ENCODE peak calls at places on chromosomes 11 and 22, in six cellular contexts. D, Y, O, T, H and G are unnamed samples. For H3K9me3, the result is how much of the 10 kb centered on the place peaks cover.

GRCh38 chr11:93020248-93021088 is 51.0 kb downstream of the MTNR1B start:
- DNase-seq in D (no peak), Y (no peak), O (no peak), T (no peak), H (no peak), G (no peak)

GRCh38 chr11:43404836-43405479 is 46.2 kb downstream of the TTC17 start:
- DNase-seq in D (no peak), Y (no peak), O (no peak), T (no peak), H (no peak), G (no peak)

GRCh38 chr11:116993599-116993998 is 104.6 kb downstream of the SIK3 start:
- DNase-seq in D (no peak), Y (no peak), O (no peak), T (no peak), H (no peak), G (no peak)

GRCh38 chr11:113994077-113994954 is 19.4 kb downstream of the HTR3A start:
- DNase-seq in D (peak), Y (peak), O (peak), T (no peak), H (no peak), G (peak)

GRCh38 chr11:117944554-117944953 is 15.4 kb upstream of the TMPRSS13 start:
- DNase-seq in D (peak), Y (no peak), O (no peak), T (no peak), H (no peak), G (no peak)

GRCh38 chr11:62546244-62546936 is at the start of gene AHNAK:
- DNase-seq in D (peak), Y (no peak), O (peak), T (peak), H (peak), G (peak)

GRCh38 chr11:119795231-119795630 is 66.2 kb upstream of the NECTIN1 start:
- DNase-seq in D (no peak), Y (no peak), O (no peak), T (no peak), H (no peak), G (no peak)

GRCh38 chr11:9625728-9626127 is 38.1 kb upstream of the SWAP70 start:
- DNase-seq in D (no peak), Y (no peak), O (no peak), T (no peak), H (no peak), G (no peak)

GRCh38 chr11:66868726-66869291 is 11.9 kb downstream of the LRFN4 start:
- DNase-seq in D (peak), Y (no peak), O (peak), T (no peak), H (peak), G (peak)

GRCh38 chr11:72741429-72741833 is 10.8 kb downstream of the ARAP1 start:
- DNase-seq in D (peak), Y (no peak), O (peak), T (no peak), H (peak), G (no peak)

GRCh38 chr11:57493507-57494503 is 21.7 kb downstream of the SLC43A1 start:
- DNase-seq in D (peak), Y (peak), O (peak), T (peak), H (peak), G (peak)

GRCh38 chr11:61885784-61886580 is 5.4 kb downstream of the FADS3 start:
- DNase-seq in D (peak), Y (no peak), O (no peak), T (no peak), H (no peak), G (no peak)

GRCh38 chr11:58616594-58616993 is 5.9 kb upstream of the CNTF start:
- DNase-seq in D (no peak), Y (no peak), O (no peak), T (no peak), H (peak), G (no peak)

GRCh38 chr22:19103881-19104821 is 18.1 kb downstream of the DGCR2 start:
- DNase-seq in D (no peak), Y (no peak), O (no peak), T (no peak), H (peak), G (no peak)

GRCh38 chr11:76217653-76218160 is 11.4 kb upstream of the WNT11 start:
- DNase-seq in D (no peak), Y (no peak), O (no peak), T (no peak), H (no peak), G (no peak)

GRCh38 chr11:131228378-131228777 is 142.0 kb upstream of the NTM start:
- DNase-seq in D (no peak), Y (no peak), O (no peak), T (no peak), H (no peak), G (no peak)

GRCh38 chr11:5138256-5138655 is at the start of gene OR52A5:
- DNase-seq in D (no peak), Y (no peak), O (no peak), T (no peak), H (no peak), G (no peak)

GRCh38 chr11:133064152-133064877 is 468.0 kb downstream of the OPCML start:
- DNase-seq in D (peak), Y (no peak), O (peak), T (no peak), H (peak), G (no peak)

GRCh38 chr22:38029901-38030300 is 27.3 kb upstream of the PICK1 start:
- DNase-seq in D (no peak), Y (no peak), O (no peak), T (no peak), H (no peak), G (no peak)

GRCh38 chr11:77176996-77177395 is 49.0 kb downstream of the MYO7A start:
- DNase-seq in D (no peak), Y (no peak), O (no peak), T (no peak), H (no peak), G (no peak)

GRCh38 chr11:36071917-36072500 is 128.1 kb downstream of the LDLRAD3 start:
- DNase-seq in D (no peak), Y (no peak), O (no peak), T (no peak), H (no peak), G (no peak)

GRCh38 chr11:11534981-11535380 is 86.8 kb downstream of the GALNT18 start:
- DNase-seq in D (no peak), Y (no peak), O (no peak), T (no peak), H (no peak), G (no peak)

GRCh38 chr11:110432713-110433392 is 3.1 kb downstream of the FDX1 start:
- DNase-seq in D (no peak), Y (no peak), O (no peak), T (no peak), H (no peak), G (no peak)

GRCh38 chr11:130874396-130874795 is 41.9 kb downstream of the SNX19 start:
- DNase-seq in D (no peak), Y (no peak), O (no peak), T (no peak), H (no peak), G (no peak)

GRCh38 chr11:105181100-105181499 is 41.5 kb upstream of the CARD18 start:
- DNase-seq in D (no peak), Y (no peak), O (no peak), T (no peak), H (no peak), G (no peak)

GRCh38 chr11:70312401-70313357 is 42.2 kb downstream of the PPFIA1 start:
- DNase-seq in D (no peak), Y (no peak), O (peak), T (no peak), H (no peak), G (no peak)

GRCh38 chr11:64526795-64527194 is 64.2 kb upstream of the SLC22A12 start:
- DNase-seq in D (no peak), Y (no peak), O (no peak), T (no peak), H (no peak), G (no peak)

GRCh38 chr11:38927993-38928392 is 2330.0 kb upstream of the RAG2 start:
- DNase-seq in D (no peak), Y (no peak), O (no peak), T (no peak), H (no peak), G (no peak)

GRCh38 chr11:91664521-91664920 is 560.1 kb upstream of the FAT3 start:
- DNase-seq in D (no peak), Y (no peak), O (no peak), T (no peak), H (no peak), G (no peak)

GRCh38 chr11:1088927-1089737 is 14.5 kb downstream of the MUC2 start:
- DNase-seq in D (no peak), Y (no peak), O (no peak), T (no peak), H (peak), G (no peak)

GRCh38 chr11:1086171-1087102 is 11.8 kb downstream of the MUC2 start:
- DNase-seq in D (no peak), Y (no peak), O (no peak), T (no peak), H (peak), G (no peak)

GRCh38 chr11:1087961-1088926 is 13.6 kb downstream of the MUC2 start:
- DNase-seq in D (no peak), Y (no peak), O (peak), T (no peak), H (peak), G (no peak)

GRCh38 chr11:1085440-1086170 is 10.9 kb downstream of the MUC2 start:
- DNase-seq in D (no peak), Y (no peak), O (no peak), T (no peak), H (no peak), G (peak)

DNA sequence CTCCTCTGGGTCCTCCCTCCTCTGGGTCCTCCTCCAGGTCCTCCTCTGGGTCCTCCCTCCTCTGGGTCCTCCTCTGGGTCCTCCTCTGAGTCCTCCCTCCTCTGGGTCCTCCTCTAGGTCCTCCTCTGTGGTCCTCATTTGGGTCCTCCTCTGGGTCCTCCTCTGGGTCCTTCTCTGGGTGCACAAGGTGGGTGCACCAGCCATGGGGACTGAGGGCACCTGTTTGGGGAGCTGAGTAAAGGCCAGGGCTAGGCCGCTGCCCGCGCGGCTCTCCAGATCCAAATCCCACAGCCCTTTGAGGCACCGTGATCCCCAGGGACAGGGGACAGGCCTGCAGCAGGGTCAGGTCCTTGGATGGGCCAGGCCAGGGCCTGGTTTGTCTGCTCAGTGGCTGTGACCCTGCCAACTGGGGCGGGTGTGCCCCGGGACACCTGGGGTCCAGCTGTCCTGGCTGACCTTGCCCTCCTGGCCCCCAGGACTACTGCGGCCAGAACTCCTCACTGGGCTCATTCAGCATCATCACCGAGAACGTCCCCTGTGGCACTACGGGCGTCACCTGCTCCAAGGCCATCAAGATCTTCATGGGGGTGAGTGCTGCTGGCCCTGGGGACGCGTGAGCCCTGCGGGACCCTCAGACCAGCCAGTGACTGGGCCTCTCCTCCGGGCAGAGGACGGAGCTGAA is 12.7 kb downstream of the MUC2 start:
- DNase-seq in D (no peak), Y (no peak), O (no peak), T (no peak), H (no peak), G (no peak)
- H3K9me3 ChIP-seq in D (under half), Y (under half), O (under half), T (under half), H (under half), G (under half)

DNA sequence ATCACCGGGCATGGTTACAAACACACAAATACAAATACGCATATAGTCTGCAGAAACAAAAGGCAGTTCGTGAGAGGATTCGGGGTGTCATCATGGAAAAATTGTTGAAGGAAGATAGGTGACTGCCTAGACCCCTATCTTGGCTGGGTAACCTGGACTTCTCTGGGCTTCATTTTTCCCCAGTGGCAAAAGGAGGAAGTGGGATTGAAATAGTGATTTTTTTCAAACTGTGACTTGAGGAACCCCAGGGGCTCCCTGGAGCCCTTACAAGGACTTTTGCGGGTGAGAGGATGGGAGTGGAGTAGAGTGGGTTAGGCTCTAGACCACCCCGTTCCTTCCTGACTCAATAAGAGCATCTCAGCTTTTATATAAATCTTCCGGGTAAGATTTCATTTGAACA is 1.0 kb upstream of the ELF5 start:
- DNase-seq in D (no peak), Y (no peak), O (no peak), T (no peak), H (no peak), G (no peak)
- H3K27ac ChIP-seq in D (no peak), Y (no peak), O (no peak), T (no peak), H (no peak), G (no peak)

DNA sequence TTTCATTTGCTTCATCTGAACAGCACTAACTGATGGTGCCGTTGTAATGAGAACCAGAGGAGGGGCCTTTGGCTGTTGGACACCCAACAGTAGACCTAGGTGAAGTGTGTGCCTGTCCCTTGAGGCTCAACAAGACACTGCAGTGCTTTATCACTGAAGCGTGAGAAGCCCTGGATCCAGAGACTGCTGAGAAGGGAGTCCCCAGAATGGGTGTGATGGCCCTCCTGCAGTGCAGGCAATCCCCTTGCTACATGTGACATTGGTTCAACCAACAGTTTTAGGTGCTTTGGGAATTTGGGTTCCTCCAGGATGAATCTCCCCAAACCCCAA is 125.6 kb downstream of the BRD1 start:
- DNase-seq in D (no peak), Y (no peak), O (no peak), T (no peak), H (no peak), G (no peak)
- H3K9me3 ChIP-seq in D (under half), Y (under half), O (under half), T (under half), H (under half), G (under half)

GRCh38 chr11:3077174-3077839 is 20.1 kb upstream of the CARS1 start:
- DNase-seq in D (no peak), Y (no peak), O (no peak), T (no peak), H (no peak), G (no peak)

GRCh38 chr11:3074912-3075589 is 17.8 kb upstream of the CARS1 start:
- DNase-seq in D (no peak), Y (no peak), O (no peak), T (no peak), H (peak), G (no peak)

GRCh38 chr11:3077846-3078440 is 20.7 kb upstream of the CARS1 start:
- DNase-seq in D (no peak), Y (no peak), O (no peak), T (no peak), H (no peak), G (no peak)

GRCh38 chr11:3069425-3069824 is 12.2 kb upstream of the CARS1 start:
- DNase-seq in D (no peak), Y (no peak), O (no peak), T (no peak), H (no peak), G (no peak)

DNA sequence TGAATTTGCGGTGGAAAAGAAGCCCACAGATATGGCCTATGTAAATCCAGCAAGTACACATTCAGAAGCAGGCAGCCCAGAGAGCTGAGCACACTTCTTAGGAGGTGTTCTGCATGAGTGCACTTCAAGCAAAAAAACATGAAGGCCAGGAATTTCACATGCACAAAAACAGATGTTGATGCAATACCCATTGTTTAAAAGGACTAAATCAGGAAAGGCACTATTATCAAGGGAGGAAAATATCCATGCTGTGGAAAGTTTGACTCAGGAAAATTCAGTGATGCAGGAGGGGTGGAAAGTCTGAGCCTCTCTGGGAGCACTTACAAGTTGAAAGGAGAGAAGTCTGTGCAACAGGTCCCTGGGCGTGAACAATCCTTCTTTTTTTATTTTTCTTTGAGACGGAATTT is 15.8 kb upstream of the CARS1 start:
- DNase-seq in D (no peak), Y (no peak), O (no peak), T (no peak), H (no peak), G (no peak)
- H3K27ac ChIP-seq in D (no peak), Y (no peak), O (no peak), T (no peak), H (no peak), G (no peak)

GRCh38 chr22:25749420-25750169 is 7.6 kb downstream of the MYO18B start:
- DNase-seq in D (no peak), Y (no peak), O (no peak), T (no peak), H (no peak), G (no peak)

GRCh38 chr22:25750569-25751173 is 8.7 kb downstream of the MYO18B start:
- DNase-seq in D (no peak), Y (no peak), O (no peak), T (no peak), H (no peak), G (no peak)

GRCh38 chr22:25753252-25753651 is 11.3 kb downstream of the MYO18B start:
- DNase-seq in D (no peak), Y (no peak), O (no peak), T (no peak), H (no peak), G (no peak)

GRCh38 chr22:25752615-25753214 is 10.7 kb downstream of the MYO18B start:
- DNase-seq in D (no peak), Y (no peak), O (no peak), T (no peak), H (no peak), G (no peak)

DNA sequence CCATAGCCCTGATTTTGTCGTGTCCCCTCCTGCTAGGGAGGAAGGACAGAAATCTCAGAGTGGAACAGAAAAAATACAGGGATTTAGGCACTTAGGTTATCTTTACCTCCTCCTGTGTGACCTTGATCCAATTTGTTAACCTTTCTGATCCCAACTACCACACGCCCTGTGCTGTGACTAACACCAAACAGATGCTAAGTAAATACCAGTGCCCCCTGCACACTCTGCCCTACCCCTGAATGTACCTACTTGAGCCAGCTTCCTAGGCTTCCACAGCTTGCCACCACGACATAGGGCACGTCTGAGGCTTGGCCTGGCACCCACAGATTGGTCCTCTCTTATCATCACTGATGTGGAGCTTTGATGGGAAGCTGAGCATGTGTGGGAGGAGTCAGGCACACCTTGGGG is 9.2 kb downstream of the MYO18B start:
- DNase-seq in D (no peak), Y (no peak), O (no peak), T (no peak), H (no peak), G (no peak)
- H3K9me3 ChIP-seq in D (under half), Y (under half), O (under half), T (under half), H (under half), G (under half)

GRCh38 chr11:109421981-109422590 is at the start of gene C11orf87:
- DNase-seq in D (peak), Y (no peak), O (peak), T (no peak), H (no peak), G (no peak)
- H3K27ac ChIP-seq in D (no peak), Y (no peak), O (no peak), T (no peak), H (no peak), G (no peak)

GRCh38 chr11:97722065-97722464 is 1298.7 kb upstream of the CNTN5 start:
- DNase-seq in D (no peak), Y (no peak), O (no peak), T (no peak), H (no peak), G (no peak)
- H3K9me3 ChIP-seq in D (under half), Y (under half), O (under half), T (under half), H (under half), G (under half)

GRCh38 chr11:126415128-126415527 is 59.6 kb downstream of the ST3GAL4 start:
- DNase-seq in D (no peak), Y (no peak), O (no peak), T (no peak), H (peak), G (no peak)

GRCh38 chr11:126414615-126415014 is 59.1 kb downstream of the ST3GAL4 start:
- DNase-seq in D (no peak), Y (no peak), O (no peak), T (no peak), H (no peak), G (no peak)

GRCh38 chr11:126415669-126416420 is 60.4 kb downstream of the ST3GAL4 start:
- DNase-seq in D (no peak), Y (no peak), O (no peak), T (no peak), H (no peak), G (no peak)

GRCh38 chr11:126417463-126417862 is 62.0 kb downstream of the ST3GAL4 start:
- DNase-seq in D (no peak), Y (no peak), O (no peak), T (no peak), H (no peak), G (no peak)

GRCh38 chr11:126416542-126417090 is 61.1 kb downstream of the ST3GAL4 start:
- DNase-seq in D (peak), Y (no peak), O (peak), T (peak), H (peak), G (peak)
- H3K27ac ChIP-seq in D (no peak), Y (no peak), O (no peak), T (peak), H (peak), G (no peak)